ENCODE peak calls at places on chromosomes 3 and 15, in ten cellular contexts. T is Panc1, I is right atrium auricular region, H is ovary, K is tibial nerve, Q is aorta, V is gastrocnemius medialis, Z is esophagus squamous epithelium, Y is neural progenitor cell, G is OCI-LY7. F is an unnamed sample.
A peak's percentile ranks its signal among the peaks of the same experiment; 100 is the strongest.

GRCh38 chr15:80811781-80812180 is 32.6 kb downstream of the CEMIP start:
- DNase-seq in Q (no peak), Z (no peak), T (no peak), Y (no peak), I (no peak), V (no peak), H (no peak), G (no peak), K (no peak), F (no peak)

GRCh38 chr3:193941486-193941885 is 194.5 kb upstream of the HES1 start:
- DNase-seq in T (no peak), Z (no peak), Q (no peak), V (no peak), I (no peak), Y (no peak), H (no peak), K (no peak), G (no peak), F (no peak)

GRCh38 chr3:42670670-42671069 is 14.7 kb upstream of the KLHL40 start:
- DNase-seq in V (no peak), H (no peak), Y (no peak), G (no peak), Q (no peak), Z (no peak), K (no peak), I (no peak), T (no peak), F (no peak)

GRCh38 chr3:193868590-193868989 is 267.4 kb upstream of the HES1 start:
- DNase-seq in Y (no peak), K (no peak), Q (no peak), V (no peak), I (no peak), H (no peak), T (no peak), Z (no peak), G (peak; percentile 91), F (no peak)

GRCh38 chr15:69758810-69759410 is 306.3 kb downstream of the RPLP1 start:
- DNase-seq in Z (peak; percentile 33), H (no peak), Y (no peak), G (peak; percentile 92), I (no peak), K (no peak), V (no peak), T (no peak), Q (no peak), F (no peak)

GRCh38 chr3:23999012-23999641 is 54.0 kb downstream of the NR1D2 start:
- DNase-seq in I (peak; percentile 83), V (peak; percentile 23), K (peak; percentile 94), Z (no peak), H (peak; percentile 84), Y (peak; percentile 70), G (peak; percentile 62), Q (peak; percentile 91), T (peak; percentile 36), F (peak; percentile 71)

GRCh38 chr3:196694202-196694638 is 17.8 kb downstream of the CEP19 start:
- DNase-seq in H (no peak), I (no peak), K (no peak), T (no peak), Z (no peak), V (no peak), G (peak; percentile 39), Q (no peak), Y (no peak), F (no peak)

GRCh38 chr15:85750319-85750806 is 44.4 kb downstream of the KLHL25 start:
- DNase-seq in Q (peak; percentile 89), H (peak; percentile 84), K (no peak), Z (no peak), G (no peak), T (no peak), V (peak; percentile 44), Y (peak; percentile 43), I (peak; percentile 84), F (peak; percentile 72)

GRCh38 chr3:48273594-48274211 is 32.8 kb downstream of the ZNF589 start:
- DNase-seq in Z (no peak), H (peak; percentile 46), Q (no peak), V (peak; percentile 5), K (peak; percentile 68), G (peak; percentile 76), T (peak; percentile 32), Y (peak; percentile 79), I (peak; percentile 63), F (no peak)

GRCh38 chr15:31457631-31458526 is 131.2 kb downstream of the KLF13 start:
- DNase-seq in Z (no peak), H (no peak), Y (peak; percentile 25), V (no peak), I (peak; percentile 68), T (no peak), G (peak; percentile 94), K (no peak), Q (no peak), F (peak; percentile 56)

GRCh38 chr15:33022629-33023028 is 171.9 kb downstream of the FMN1 start:
- DNase-seq in Q (no peak), Z (no peak), Y (peak; percentile 33), K (peak; percentile 13), I (no peak), V (peak; percentile 85), G (no peak), H (no peak), T (no peak), F (peak; percentile 80)

GRCh38 chr15:95196176-95196915 is 965.0 kb downstream of the MCTP2 start:
- DNase-seq in Y (no peak), H (no peak), T (no peak), Z (no peak), V (no peak), G (no peak), I (no peak), Q (no peak), K (no peak), F (no peak)

GRCh38 chr15:33738941-33739664 is 229.2 kb upstream of the CHRM5 start:
- DNase-seq in Z (no peak), I (no peak), G (no peak), V (no peak), Q (no peak), Y (no peak), K (no peak), T (no peak), H (no peak), F (no peak)

GRCh38 chr15:52013151-52013791 is 5.7 kb upstream of the MAPK6 start:
- DNase-seq in I (no peak), Z (no peak), Y (no peak), V (no peak), Q (no peak), T (peak; percentile 42), G (no peak), K (no peak), H (no peak), F (no peak)
- H3K27ac ChIP-seq in I (peak overlapping the region; percentile 14), Z (peak overlapping the region; percentile 10), Y (no peak overlapping the region), V (peak overlapping the region; percentile 6), Q (no peak overlapping the region), T (no peak overlapping the region), G (no peak overlapping the region), K (no peak overlapping the region), H (no peak overlapping the region), F (peak overlapping the region; percentile 6)

DNA sequence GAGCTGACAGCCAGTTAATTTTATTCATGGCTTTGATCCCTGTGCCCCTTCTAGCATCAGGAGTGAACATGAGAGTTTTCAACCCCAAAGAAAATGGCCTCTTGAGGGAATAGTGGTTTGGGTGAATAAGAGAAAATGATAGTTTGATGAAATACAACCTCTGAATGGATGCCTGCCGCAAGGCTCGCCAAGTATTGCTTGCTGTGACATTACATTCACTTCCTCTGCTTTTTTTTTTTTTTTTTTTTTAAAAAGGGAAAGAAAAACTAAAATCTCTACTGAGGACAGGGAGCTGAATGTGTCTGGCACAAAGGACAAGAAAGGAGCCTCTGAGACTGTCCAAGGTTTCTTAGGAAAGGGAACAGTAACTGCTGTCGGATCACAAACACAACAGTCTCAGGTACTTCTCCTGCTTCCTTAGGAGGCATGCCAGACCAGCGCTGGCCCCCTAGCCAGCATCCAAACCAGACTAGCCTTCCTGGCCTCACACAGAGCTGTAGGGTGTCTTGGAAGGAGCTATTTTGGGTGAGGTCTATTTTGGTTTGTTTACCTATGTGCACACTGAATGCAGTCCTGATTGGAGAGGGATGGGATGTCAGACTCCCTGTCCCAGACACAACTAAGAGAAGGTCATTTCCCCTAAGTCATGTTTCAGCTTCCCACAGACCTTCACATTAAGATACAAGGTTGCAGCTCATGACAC is 29.0 kb downstream of the CCDC80 start:
- DNase-seq in Q (no peak), Y (no peak), I (no peak), V (no peak), T (no peak), G (no peak), Z (no peak), H (no peak), K (no peak), F (no peak)
- H3K36me3 ChIP-seq in Q (peaks cover 10% of the 10 kb centered on the region), Y (no peaks in the 10 kb centered on the region), I (peaks cover 4% of the 10 kb centered on the region), V (no peaks in the 10 kb centered on the region), T (no peaks in the 10 kb centered on the region), G (no peaks in the 10 kb centered on the region), Z (no peaks in the 10 kb centered on the region), H (no peaks in the 10 kb centered on the region), K (no peaks in the 10 kb centered on the region), F (no peaks in the 10 kb centered on the region)

GRCh38 chr15:75313116-75313845 is 22.6 kb upstream of the COMMD4 start:
- DNase-seq in Y (no peak), K (no peak), Z (no peak), T (no peak), I (no peak), Q (peak; percentile 64), G (no peak), V (no peak), H (no peak), F (no peak)

GRCh38 chr15:75309711-75310110 is 26.2 kb upstream of the COMMD4 start:
- DNase-seq in K (no peak), Y (no peak), Z (no peak), T (no peak), V (no peak), H (no peak), I (no peak), Q (no peak), G (no peak), F (no peak)

GRCh38 chr15:75314552-75315290 is 21.1 kb upstream of the COMMD4 start:
- DNase-seq in I (no peak), Z (no peak), T (no peak), K (no peak), G (no peak), Q (peak; percentile 32), V (no peak), Y (no peak), H (no peak), F (no peak)
- H3K4me1 ChIP-seq in I (no peaks in the 10 kb centered on the region), Z (no peaks in the 10 kb centered on the region), T (no peaks in the 10 kb centered on the region), K (no peaks in the 10 kb centered on the region), G (no peaks in the 10 kb centered on the region), Q (no peaks in the 10 kb centered on the region), V (no peaks in the 10 kb centered on the region), Y (no peaks in the 10 kb centered on the region), H (no peaks in the 10 kb centered on the region), F (no peaks in the 10 kb centered on the region)

GRCh38 chr3:139954146-139954545 is 19.2 kb downstream of the CLSTN2 start:
- DNase-seq in K (no peak), T (no peak), H (no peak), Q (no peak), V (no peak), Z (no peak), Y (no peak), G (no peak), I (no peak), F (no peak)

GRCh38 chr3:139948467-139948866 is 13.5 kb downstream of the CLSTN2 start:
- DNase-seq in V (no peak), Q (no peak), K (no peak), H (no peak), Y (no peak), T (no peak), G (no peak), Z (no peak), I (no peak), F (no peak)

GRCh38 chr3:139948898-139949297 is 13.9 kb downstream of the CLSTN2 start:
- DNase-seq in K (no peak), V (no peak), Y (no peak), T (no peak), Q (no peak), H (no peak), I (no peak), G (no peak), Z (no peak), F (no peak)

GRCh38 chr3:139953131-139953910 is 18.3 kb downstream of the CLSTN2 start:
- DNase-seq in H (no peak), Z (no peak), Q (no peak), Y (no peak), I (no peak), V (no peak), T (no peak), G (no peak), K (no peak), F (no peak)
- H3K27ac ChIP-seq in H (no peak overlapping the region), Z (no peak overlapping the region), Q (no peak overlapping the region), Y (no peak overlapping the region), I (no peak overlapping the region), V (no peak overlapping the region), T (no peak overlapping the region), G (no peak overlapping the region), K (no peak overlapping the region), F (no peak overlapping the region)

F was measured in upper lobe of right lung.